ENCODE peak calls at places on chromosomes 3 and 15, in seven cellular contexts. G, D, H, U, W, B and Y are unnamed samples.

GRCh38 chr3:33722626-33723370 is 4.7 kb upstream of the CLASP2 start:
- DNase-seq in W (no peak), D (peak; percentile 53), G (no peak), B (peak; percentile 66), H (no peak), U (no peak), Y (no peak)

GRCh38 chr3:100875239-100875638 is 118.0 kb downstream of the ABI3BP start:
- DNase-seq in W (no peak), B (peak; percentile 4), G (no peak), U (no peak), D (peak; percentile 88), H (no peak), Y (no peak)

GRCh38 chr3:197363553-197364409 is 65.4 kb upstream of the DLG1 start:
- DNase-seq in W (peak; percentile 42), B (no peak), D (no peak), H (no peak), U (no peak), G (no peak), Y (no peak)

GRCh38 chr3:45592405-45592804 is 2.1 kb upstream of the LIMD1 start:
- DNase-seq in B (no peak), U (no peak), W (no peak), D (no peak), H (no peak), G (no peak), Y (no peak)

GRCh38 chr3:187902041-187902471 is 156.8 kb upstream of the BCL6 start:
- DNase-seq in H (no peak), W (no peak), U (no peak), D (no peak), B (no peak), G (no peak), Y (no peak)

GRCh38 chr3:20852712-20853111 is 666.7 kb upstream of the SGO1 start:
- DNase-seq in W (no peak), U (no peak), G (no peak), H (no peak), D (no peak), B (no peak), Y (no peak)

GRCh38 chr3:72345980-72346379 is 502.3 kb downstream of the SHQ1 start:
- DNase-seq in H (no peak), B (peak; percentile 16), W (peak; percentile 39), U (no peak), D (no peak), G (no peak), Y (no peak)

GRCh38 chr3:101084404-101084803 is 91.2 kb upstream of the ABI3BP start:
- DNase-seq in H (no peak), G (no peak), W (no peak), B (no peak), D (no peak), U (no peak), Y (no peak)

GRCh38 chr3:139520028-139520737 is 19.4 kb downstream of the RBP1 start:
- DNase-seq in H (peak; percentile 81), G (peak; percentile 25), D (peak; percentile 38), U (peak; percentile 80), W (peak; percentile 83), B (no peak), Y (no peak)

GRCh38 chr3:99972380-99973104 is 141.8 kb downstream of the FILIP1L start:
- DNase-seq in W (no peak), U (no peak), G (no peak), H (no peak), B (no peak), D (peak; percentile 45), Y (no peak)

GRCh38 chr3:149552700-149553099 is 78.2 kb downstream of the TM4SF4 start:
- DNase-seq in H (no peak), W (no peak), D (no peak), G (no peak), B (peak; percentile 52), U (no peak), Y (no peak)

GRCh38 chr3:149551500-149551899 is 77.0 kb downstream of the TM4SF4 start:
- DNase-seq in B (peak; percentile 46), U (no peak), H (no peak), W (no peak), D (no peak), G (no peak), Y (no peak)

GRCh38 chr3:149547413-149547812 is 72.9 kb downstream of the TM4SF4 start:
- DNase-seq in U (no peak), G (no peak), W (no peak), D (peak; percentile 63), H (no peak), B (no peak), Y (no peak)

GRCh38 chr3:149547954-149548728 is 73.6 kb downstream of the TM4SF4 start:
- DNase-seq in D (peak; percentile 90), W (peak; percentile 82), G (peak; percentile 37), H (no peak), U (no peak), B (peak; percentile 92), Y (no peak)

GRCh38 chr3:149548729-149549065 is 74.2 kb downstream of the TM4SF4 start:
- DNase-seq in U (no peak), G (no peak), W (no peak), B (no peak), D (no peak), H (no peak), Y (no peak)
- H4K8ac ChIP-seq in U (no peak overlapping the region), G (no peak overlapping the region), W (no peak overlapping the region), B (no peak overlapping the region), D (peak overlapping the region; percentile 55), H (no peak overlapping the region), Y (no peak overlapping the region)

DNA sequence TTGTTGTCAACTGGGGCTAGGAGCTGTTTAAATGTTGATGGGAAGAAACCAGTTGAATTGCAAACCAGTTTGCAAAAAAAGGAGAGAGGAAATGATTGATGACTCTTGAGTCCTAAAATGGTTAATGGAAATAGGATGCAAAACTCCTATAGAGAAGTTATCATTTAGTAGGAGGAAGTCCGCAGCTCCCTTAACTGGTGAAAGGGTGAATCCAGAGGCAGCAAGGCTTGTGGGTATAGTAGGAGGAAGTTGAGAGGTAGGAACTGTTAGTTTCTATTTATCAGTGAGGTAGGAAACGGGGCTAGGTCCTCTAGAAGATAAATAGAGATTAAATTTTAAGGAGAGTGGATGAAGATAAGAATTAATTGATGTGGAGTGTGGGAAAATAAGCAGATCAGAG is 15.4 kb downstream of the IREB2 start:
- DNase-seq in W (no peak), H (no peak), U (no peak), G (no peak), B (no peak), D (no peak), Y (no peak)
- H3K4me2 ChIP-seq in W (no peak overlapping the region), H (no peak overlapping the region), U (no peak overlapping the region), G (no peak overlapping the region), B (no peak overlapping the region), D (no peak overlapping the region), Y (no peak overlapping the region)

GRCh38 chr15:84914351-84914750 is 29.9 kb downstream of the SLC28A1 start:
- DNase-seq in B (no peak), D (no peak), W (no peak), U (no peak), G (peak; percentile 9), H (no peak), Y (no peak)
- H3K9ac ChIP-seq in B (peak overlapping the region; percentile 50), D (peak overlapping the region; percentile 37), W (no peak overlapping the region), U (no peak overlapping the region), G (peak overlapping the region; percentile 14), H (no peak overlapping the region), Y (no peak overlapping the region)

DNA sequence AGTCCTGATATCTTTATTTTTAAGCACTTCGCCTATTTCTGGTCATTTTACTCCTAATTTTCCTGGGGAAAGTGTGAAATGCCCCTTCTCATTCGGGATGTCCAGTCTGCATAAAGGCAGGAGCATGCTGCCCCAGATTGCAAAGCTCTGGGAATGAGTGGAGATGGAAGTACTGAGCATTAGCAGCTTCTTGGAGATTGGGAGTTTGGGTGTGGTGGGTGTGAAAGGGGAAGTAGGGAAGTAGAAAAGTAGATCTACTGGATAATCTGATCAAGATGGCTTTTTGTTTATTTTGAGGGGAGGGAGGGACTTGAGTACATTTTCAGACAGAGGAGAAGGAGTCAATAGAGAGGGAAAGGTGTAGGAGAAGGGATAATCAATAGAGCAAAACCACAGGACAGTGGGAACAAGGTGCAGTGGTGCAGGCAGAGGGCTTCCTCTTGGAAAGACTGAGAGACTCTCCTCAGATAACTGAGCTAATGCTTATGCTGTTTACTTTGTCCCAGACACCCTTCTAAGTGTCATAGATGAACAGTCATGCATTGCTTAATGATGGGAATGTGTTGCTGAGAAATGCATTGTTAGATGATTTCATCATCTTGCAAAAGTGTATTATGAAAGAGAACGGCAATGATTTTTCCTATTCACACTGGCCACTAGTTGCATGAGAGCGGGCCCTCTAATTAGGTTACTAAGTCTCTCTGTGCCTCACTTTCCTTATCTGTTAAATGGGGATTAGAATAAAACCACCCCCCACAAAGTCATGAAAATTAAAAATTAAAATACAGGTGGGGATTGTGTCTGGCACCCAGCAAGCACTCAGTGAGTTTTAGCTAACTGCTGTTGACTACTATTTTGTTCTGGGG is 45.5 kb downstream of the PHLDB2 start:
- DNase-seq in G (peak; percentile 92), H (no peak), U (no peak), D (peak; percentile 92), W (no peak), B (peak; percentile 96), Y (no peak)
- H4K8ac ChIP-seq in G (no peak overlapping the region), H (no peak overlapping the region), U (no peak overlapping the region), D (peak overlapping the region; percentile 50), W (no peak overlapping the region), B (no peak overlapping the region), Y (no peak overlapping the region)

GRCh38 chr3:183517656-183518055 is 37.9 kb downstream of the KLHL6 start:
- DNase-seq in D (no peak), U (no peak), B (no peak), G (no peak), H (no peak), W (no peak), Y (no peak)
- H3K4me2 ChIP-seq in D (no peak overlapping the region), U (no peak overlapping the region), B (no peak overlapping the region), G (no peak overlapping the region), H (no peak overlapping the region), W (no peak overlapping the region), Y (no peak overlapping the region)

GRCh38 chr15:48712546-48712945 is 67.0 kb upstream of the FBN1 start:
- DNase-seq in U (no peak), W (no peak), G (no peak), B (no peak), D (no peak), H (no peak), Y (no peak)
- H3K9ac ChIP-seq in U (no peak overlapping the region), W (no peak overlapping the region), G (no peak overlapping the region), B (no peak overlapping the region), D (no peak overlapping the region), H (no peak overlapping the region), Y (no peak overlapping the region)

GRCh38 chr3:13041113-13041776 is 32.0 kb downstream of the IQSEC1 start:
- DNase-seq in G (no peak), H (no peak), W (no peak), U (no peak), D (no peak), B (no peak), Y (no peak)
- H4K8ac ChIP-seq in G (no peak overlapping the region), H (no peak overlapping the region), W (no peak overlapping the region), U (no peak overlapping the region), D (no peak overlapping the region), B (no peak overlapping the region), Y (no peak overlapping the region)

GRCh38 chr3:24566927-24567326 is 72.3 kb upstream of the THRB start:
- DNase-seq in B (no peak), W (no peak), G (no peak), H (no peak), U (no peak), D (no peak), Y (no peak)

GRCh38 chr3:24565053-24565452 is 70.4 kb upstream of the THRB start:
- DNase-seq in W (no peak), U (no peak), B (no peak), D (no peak), G (no peak), H (no peak), Y (no peak)

GRCh38 chr3:24565656-24566055 is 71.0 kb upstream of the THRB start:
- DNase-seq in D (no peak), B (no peak), U (no peak), H (no peak), G (no peak), W (no peak), Y (no peak)

GRCh38 chr3:24562874-24563273 is 68.2 kb upstream of the THRB start:
- DNase-seq in H (no peak), G (no peak), W (no peak), U (no peak), D (no peak), B (no peak), Y (no peak)
- H3K4me2 ChIP-seq in H (no peak overlapping the region), G (no peak overlapping the region), W (no peak overlapping the region), U (no peak overlapping the region), D (no peak overlapping the region), B (no peak overlapping the region), Y (no peak overlapping the region)